ENCODE peak calls at places on chromosomes 13 and 19, in eight cellular contexts. I is neural crest cell, N is GM10248, Y is breast epithelium, K is GM23338, H is fibroblast of mammary gland, R is GM13977, C is coronary artery. M is an unnamed sample.

GRCh38 chr19:54029930-54030490 is 33.7 kb downstream of the VSTM1 start:
- DNase-seq in I (peak), N (peak), Y (no peak), K (peak), H (peak), R (peak), C (no peak), M (peak)

GRCh38 chr19:30065680-30066606 is 123.9 kb downstream of the URI1 start:
- DNase-seq in I (no peak), N (no peak), Y (no peak), K (no peak), H (no peak), R (no peak), C (no peak), M (no peak)

GRCh38 chr13:109786457-109787134 is at the start of gene IRS2:
- DNase-seq in I (peak), N (peak), Y (peak), K (peak), H (peak), R (peak), C (peak), M (peak)

GRCh38 chr13:62014299-62014698 is 598.6 kb upstream of the PCDH20 start:
- DNase-seq in I (no peak), N (no peak), Y (no peak), K (peak), H (peak), R (no peak), C (no peak), M (no peak)

GRCh38 chr13:41427700-41428099 is 29.6 kb upstream of the RGCC start:
- DNase-seq in I (no peak), N (no peak), Y (no peak), K (no peak), H (no peak), R (no peak), C (no peak), M (no peak)

GRCh38 chr13:100361504-100361903 is 227.1 kb downstream of the GGACT start:
- DNase-seq in I (no peak), N (no peak), Y (no peak), K (no peak), H (peak), R (no peak), C (no peak), M (no peak)

GRCh38 chr13:96810104-96810503 is 184.2 kb downstream of the OXGR1 start:
- DNase-seq in I (no peak), N (no peak), Y (no peak), K (no peak), H (no peak), R (no peak), C (no peak), M (no peak)

GRCh38 chr13:102441085-102441484 is 39.2 kb upstream of the FGF14 start:
- DNase-seq in I (no peak), N (no peak), Y (no peak), K (no peak), H (no peak), R (no peak), C (no peak), M (no peak)

GRCh38 chr13:96982672-96983071 is 11.6 kb downstream of the OXGR1 start:
- DNase-seq in I (no peak), N (no peak), Y (no peak), K (no peak), H (peak), R (no peak), C (no peak), M (no peak)

GRCh38 chr13:68996671-68997030 is 1111.0 kb upstream of the ATXN8OS start:
- DNase-seq in I (no peak), N (no peak), Y (no peak), K (no peak), H (no peak), R (no peak), C (no peak), M (no peak)

GRCh38 chr13:20114066-20114465 is 46.8 kb downstream of the GJA3 start:
- DNase-seq in I (no peak), N (no peak), Y (no peak), K (no peak), H (no peak), R (no peak), C (no peak), M (no peak)

GRCh38 chr13:80655778-80656518 is 315.0 kb upstream of the SPRY2 start:
- DNase-seq in I (no peak), N (no peak), Y (no peak), K (peak), H (no peak), R (no peak), C (no peak), M (no peak)

GRCh38 chr19:46878613-46879375 is 18.0 kb downstream of the ARHGAP35 start:
- DNase-seq in I (no peak), N (no peak), Y (no peak), K (no peak), H (peak), R (no peak), C (no peak), M (no peak)

GRCh38 chr13:26221721-26222522 is at the start of gene RNF6:
- DNase-seq in I (peak), N (peak), Y (peak), K (peak), H (peak), R (peak), C (peak), M (peak)
- TF ChIP-seq CTCF in I (no peak), N (no peak), Y (no peak), K (no peak), H (no peak), R (no peak), C (no peak), M (no peak)

DNA sequence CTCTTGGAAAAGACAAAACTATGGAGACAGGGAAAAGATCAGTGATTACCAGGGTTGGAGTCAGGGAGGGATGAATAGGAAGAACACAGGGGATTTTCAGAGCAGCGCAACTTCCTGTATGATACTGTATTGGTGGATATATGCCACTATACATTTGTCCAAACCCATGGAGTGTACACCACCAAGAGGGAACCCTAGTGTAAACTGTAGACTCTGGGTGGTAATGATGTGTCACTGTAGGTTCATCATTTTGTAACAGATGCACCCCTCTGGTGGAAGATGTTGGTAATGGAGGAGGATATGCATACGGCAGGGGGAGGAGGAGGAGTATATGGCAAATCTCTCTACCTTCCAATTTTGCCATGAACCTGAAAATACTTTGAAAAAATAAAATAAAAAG is 68.1 kb downstream of the UFM1 start:
- DNase-seq in I (no peak), N (no peak), Y (no peak), K (peak), H (peak), R (peak), C (no peak), M (peak)
- TF ChIP-seq CTCF in I (peak), N (peak), Y (no peak), K (peak), H (peak), R (peak), C (no peak), M (no peak)

GRCh38 chr13:113121928-113122420 is 625 bp upstream of the F10 start:
- DNase-seq in I (no peak), N (no peak), Y (no peak), K (no peak), H (no peak), R (no peak), C (peak), M (no peak)

GRCh38 chr13:113124211-113125025 is 1.8 kb downstream of the F10 start:
- DNase-seq in I (no peak), N (no peak), Y (no peak), K (no peak), H (no peak), R (no peak), C (peak), M (no peak)

GRCh38 chr13:113122571-113123225 is at the start of gene F10:
- DNase-seq in I (peak), N (no peak), Y (no peak), K (peak), H (peak), R (no peak), C (peak), M (no peak)

GRCh38 chr13:113121183-113121927 is 1.2 kb upstream of the F10 start:
- DNase-seq in I (no peak), N (no peak), Y (no peak), K (no peak), H (no peak), R (no peak), C (no peak), M (no peak)

GRCh38 chr13:113123226-113124150 is 889 bp downstream of the F10 start:
- DNase-seq in I (no peak), N (no peak), Y (no peak), K (peak), H (no peak), R (no peak), C (peak), M (no peak)
- TF ChIP-seq CTCF in I (peak), N (no peak), Y (no peak), K (peak), H (peak), R (peak), C (no peak), M (no peak)

GRCh38 chr13:90732049-90732448 is 615.4 kb upstream of the MIR17HG start:
- DNase-seq in I (no peak), N (no peak), Y (no peak), K (peak), H (no peak), R (no peak), C (no peak), M (no peak)
- TF ChIP-seq CTCF in I (no peak), N (no peak), Y (no peak), K (peak), H (no peak), R (no peak), C (no peak), M (no peak)

DNA sequence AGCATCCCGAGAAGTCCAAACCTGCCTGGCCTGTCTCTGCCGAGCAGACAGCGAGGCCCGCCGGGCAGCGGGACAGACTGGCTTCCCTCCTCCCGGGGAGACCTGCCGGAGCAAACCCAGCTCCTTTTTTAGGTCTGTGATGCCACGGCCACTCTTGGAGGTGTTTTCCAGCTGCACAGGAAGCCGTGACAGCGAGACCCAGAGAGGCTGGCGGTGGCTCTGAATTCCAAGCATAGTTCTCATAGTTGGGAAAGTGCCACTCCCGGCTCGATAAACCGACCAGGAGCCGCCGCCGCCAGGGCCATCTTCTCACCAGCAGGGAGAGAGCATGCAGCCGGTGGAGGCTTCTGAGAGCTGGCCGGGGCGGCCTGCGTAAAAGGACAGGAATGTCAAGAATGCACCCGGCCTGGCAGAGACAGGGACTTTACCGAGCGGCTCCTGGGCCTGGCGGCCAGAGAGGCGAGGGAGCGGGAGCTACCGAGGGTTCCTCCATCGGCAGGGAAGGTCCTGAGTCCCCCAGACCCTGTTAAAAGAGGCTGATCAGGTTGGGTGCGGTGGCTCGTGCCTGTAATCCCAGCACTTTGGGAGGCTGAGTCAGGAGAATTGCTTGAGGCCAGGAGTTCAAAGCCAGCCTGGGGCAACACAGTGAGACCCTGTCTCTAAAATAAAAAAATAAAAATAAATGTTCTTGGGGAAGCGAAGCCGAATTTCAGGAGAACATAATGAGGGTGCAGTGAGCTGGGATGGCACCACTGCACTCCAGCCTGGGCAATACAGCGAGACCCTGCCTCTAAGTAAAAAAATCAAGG is 64.9 kb downstream of the GADD45B start:
- DNase-seq in I (peak), N (no peak), Y (peak), K (peak), H (peak), R (no peak), C (peak), M (no peak)
- TF ChIP-seq CTCF in I (peak), N (no peak), Y (peak), K (no peak), H (no peak), R (no peak), C (no peak), M (no peak)

DNA sequence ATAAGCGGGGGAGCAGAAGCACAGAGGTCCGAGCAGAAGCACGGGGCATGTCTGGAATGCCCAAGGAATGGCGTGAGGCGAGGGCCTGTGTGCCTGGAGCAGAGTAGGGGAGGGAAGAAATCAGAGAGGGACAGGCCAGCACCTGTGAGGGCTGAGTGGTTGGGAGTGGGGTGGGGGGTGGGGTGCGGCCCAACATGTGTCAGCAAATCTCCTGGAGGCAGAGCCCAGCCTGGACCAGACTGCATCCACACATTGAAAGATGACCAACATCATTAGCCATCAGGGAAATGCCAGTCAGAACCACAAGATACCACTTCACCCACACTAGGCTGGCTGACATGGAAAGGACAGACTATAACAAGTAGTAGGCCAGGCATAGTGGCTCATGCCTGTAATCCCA is 11.2 kb downstream of the CLASRP start:
- DNase-seq in I (no peak), N (no peak), Y (no peak), K (no peak), H (no peak), R (no peak), C (no peak), M (no peak)
- TF ChIP-seq CTCF in I (no peak), N (no peak), Y (no peak), K (no peak), H (no peak), R (no peak), C (no peak), M (no peak)

DNA sequence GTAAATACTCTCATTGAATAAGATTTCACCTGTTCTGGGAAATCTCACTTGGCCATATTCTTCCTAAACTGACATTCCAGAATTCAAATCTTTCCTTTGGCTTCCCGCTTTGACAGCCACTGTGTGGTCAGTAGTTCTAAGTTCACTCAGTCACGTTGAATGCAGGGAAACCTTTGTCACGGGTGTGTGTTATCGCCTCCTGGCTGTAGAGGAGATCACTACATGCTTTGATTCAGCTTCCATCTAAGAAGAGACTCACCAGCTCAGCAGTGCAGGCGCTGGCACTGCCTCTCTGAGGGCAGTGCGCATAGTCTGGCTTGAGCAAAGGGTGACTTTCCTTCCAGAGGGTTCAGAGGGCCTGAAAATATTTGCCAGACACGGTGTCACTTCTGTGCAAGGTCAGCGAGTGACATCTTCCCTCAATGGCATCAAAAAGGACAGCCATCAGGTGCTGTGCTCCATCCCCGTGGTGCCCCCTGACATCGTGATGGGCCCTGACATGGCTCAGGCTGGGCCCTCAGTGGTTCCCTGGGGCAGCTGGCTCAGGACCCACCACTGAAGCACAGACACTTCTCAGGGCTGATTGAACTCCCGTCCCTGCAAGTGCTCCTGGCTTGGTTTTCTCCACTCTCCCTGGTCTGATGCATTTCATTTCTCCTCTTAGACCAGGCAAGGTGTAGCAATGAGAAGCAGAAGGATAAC is 635.4 kb upstream of the ARGLU1 start:
- DNase-seq in I (peak), N (peak), Y (no peak), K (peak), H (peak), R (peak), C (no peak), M (peak)
- TF ChIP-seq CTCF in I (peak), N (peak), Y (no peak), K (peak), H (peak), R (peak), C (no peak), M (peak)

M was measured in GM13976.